ENCODE peak calls at places on chromosomes 12 and 14, in eight cellular contexts. P is fibroblast of pulmonary artery; L is lower lobe of right lung; D is foreskin fibroblast; W is NK-92 treated with Interleukin-12 subunit alpha and Interleukin-12 subunit beta, amount 100 ng/mL, for 24 hours; C is K562; E is Calu3; Q is tibial nerve. K is an unnamed sample.

GRCh38 chr14:54659365-54659764 is 92.4 kb downstream of the SAMD4A start:
- DNase-seq in P (no peak), L (no peak), D (no peak), W (no peak), C (no peak), E (no peak), Q (no peak), K (no peak)

GRCh38 chr14:91372680-91373495 is 44.7 kb downstream of the CCDC88C start:
- DNase-seq in P (no peak), L (no peak), D (no peak), W (peak; percentile 72), C (no peak), E (no peak), Q (no peak), K (no peak)

GRCh38 chr14:54787263-54787662 is 115.4 kb downstream of the GCH1 start:
- DNase-seq in P (no peak), L (no peak), D (no peak), W (no peak), C (no peak), E (no peak), Q (no peak), K (no peak)

GRCh38 chr12:94267907-94268575 is 119.7 kb downstream of the PLXNC1 start:
- DNase-seq in P (no peak), L (no peak), D (peak; percentile 36), W (no peak), C (no peak), E (no peak), Q (no peak), K (no peak)

GRCh38 chr14:49612251-49612650 is 8.2 kb downstream of the RPL36AL start:
- DNase-seq in P (no peak), L (no peak), D (no peak), W (no peak), C (no peak), E (no peak), Q (no peak), K (no peak)

GRCh38 chr12:111368684-111369495 is at the start of gene PHETA1:
- DNase-seq in P (peak; percentile 90), L (peak; percentile 96), D (peak; percentile 97), W (no peak), C (peak; percentile 96), E (peak; percentile 94), Q (peak; percentile 88), K (peak; percentile 58)

GRCh38 chr12:51181558-51181957 is 8.6 kb upstream of the TFCP2 start:
- DNase-seq in P (no peak), L (no peak), D (no peak), W (no peak), C (no peak), E (no peak), Q (no peak), K (no peak)

GRCh38 chr12:121182222-121182896 is 27.6 kb upstream of the P2RX4 start:
- DNase-seq in P (no peak), L (no peak), D (no peak), W (no peak), C (no peak), E (no peak), Q (no peak), K (no peak)

GRCh38 chr12:132154941-132155770 is 10.9 kb downstream of the NOC4L start:
- DNase-seq in P (peak; percentile 17), L (peak; percentile 42), D (no peak), W (no peak), C (no peak), E (no peak), Q (no peak), K (no peak)